ENCODE peak calls at places on chromosome 5, in eight cellular contexts. M is transverse colon, E is endothelial cell of umbilical vein, F is H1, Q is stomach, C is HCT116, S is sigmoid colon, V is suprapubic skin. J is an unnamed sample.

GRCh38 chr5:10030219-10030831 is 219.4 kb downstream of the ATPSCKMT start:
- DNase-seq in M (peak), E (no peak), F (no peak), Q (no peak), C (peak), S (no peak), V (no peak), J (no peak)

GRCh38 chr5:161546463-161547301 is at the start of gene GABRB2:
- DNase-seq in M (peak), E (peak), F (no peak), Q (peak), C (no peak), S (peak), V (no peak), J (peak)

GRCh38 chr5:159459132-159459627 is 128.9 kb upstream of the IL12B start:
- DNase-seq in M (no peak), E (no peak), F (no peak), Q (no peak), C (no peak), S (no peak), V (no peak), J (no peak)

GRCh38 chr5:67465556-67466206 is 269.1 kb upstream of the CD180 start:
- DNase-seq in M (no peak), E (no peak), F (no peak), Q (no peak), C (no peak), S (no peak), V (no peak), J (no peak)

GRCh38 chr5:154997746-154998145 is 15.8 kb upstream of the KIF4B start:
- DNase-seq in M (no peak), E (peak), F (no peak), Q (no peak), C (no peak), S (no peak), V (no peak), J (no peak)

GRCh38 chr5:62137628-62138027 is 168.4 kb upstream of the KIF2A start:
- DNase-seq in M (no peak), E (no peak), F (no peak), Q (no peak), C (no peak), S (no peak), V (no peak), J (no peak)

GRCh38 chr5:154811653-154812465 is 38.5 kb downstream of the FAXDC2 start:
- DNase-seq in M (peak), E (peak), F (peak), Q (peak), C (peak), S (peak), V (no peak), J (peak)

GRCh38 chr5:181120311-181120710 is 10.7 kb downstream of the OR2V1 start:
- DNase-seq in M (no peak), E (no peak), F (no peak), Q (no peak), C (no peak), S (no peak), V (no peak), J (no peak)

GRCh38 chr5:56211298-56211865 is 21.7 kb downstream of the ANKRD55 start:
- DNase-seq in M (no peak), E (peak), F (no peak), Q (no peak), C (peak), S (peak), V (no peak), J (no peak)

GRCh38 chr5:139700711-139701693 is 52.9 kb downstream of the CXXC5 start:
- DNase-seq in M (peak), E (no peak), F (no peak), Q (no peak), C (no peak), S (peak), V (no peak), J (no peak)

GRCh38 chr5:146622391-146622790 is 106.4 kb upstream of the GPR151 start:
- DNase-seq in M (no peak), E (no peak), F (no peak), Q (no peak), C (no peak), S (no peak), V (no peak), J (no peak)

GRCh38 chr5:88836195-88836838 is 46.7 kb downstream of the MEF2C start:
- DNase-seq in M (no peak), E (peak), F (no peak), Q (no peak), C (no peak), S (no peak), V (no peak), J (no peak)

GRCh38 chr5:64682608-64683007 is 7.7 kb upstream of the SHISAL2B start:
- DNase-seq in M (no peak), E (no peak), F (no peak), Q (no peak), C (peak), S (no peak), V (no peak), J (no peak)

GRCh38 chr5:135010502-135011354 is 23.3 kb downstream of the PITX1 start:
- DNase-seq in M (no peak), E (no peak), F (no peak), Q (peak), C (no peak), S (no peak), V (no peak), J (no peak)

GRCh38 chr5:404666-405241 is 38.2 kb upstream of the EXOC3 start:
- DNase-seq in M (no peak), E (no peak), F (no peak), Q (no peak), C (no peak), S (peak), V (peak), J (no peak)

GRCh38 chr5:168430303-168430702 is 56.0 kb upstream of the RARS1 start:
- DNase-seq in M (peak), E (no peak), F (no peak), Q (no peak), C (no peak), S (no peak), V (no peak), J (no peak)

GRCh38 chr5:27462936-27463335 is 424.6 kb upstream of the CDH9 start:
- DNase-seq in M (no peak), E (no peak), F (no peak), Q (no peak), C (no peak), S (no peak), V (no peak), J (no peak)

GRCh38 chr5:96408841-96409458 is 24.1 kb downstream of the PCSK1 start:
- DNase-seq in M (no peak), E (no peak), F (no peak), Q (no peak), C (no peak), S (no peak), V (no peak), J (no peak)

GRCh38 chr5:138898742-138899141 is 23.6 kb upstream of the LRRTM2 start:
- DNase-seq in M (no peak), E (no peak), F (no peak), Q (no peak), C (no peak), S (no peak), V (no peak), J (no peak)

GRCh38 chr5:172760933-172761332 is 10.1 kb downstream of the DUSP1 start:
- DNase-seq in M (no peak), E (no peak), F (no peak), Q (no peak), C (no peak), S (no peak), V (no peak), J (no peak)

GRCh38 chr5:69331528-69332445 is 814 bp downstream of the CCDC125 start:
- DNase-seq in M (peak), E (no peak), F (no peak), Q (peak), C (no peak), S (no peak), V (no peak), J (no peak)

GRCh38 chr5:57171818-57172465 is 1.9 kb upstream of the GPBP1 start:
- DNase-seq in M (peak), E (no peak), F (no peak), Q (peak), C (no peak), S (no peak), V (no peak), J (no peak)

GRCh38 chr5:66520854-66521253 is 75.3 kb upstream of the MAST4 start:
- DNase-seq in M (no peak), E (no peak), F (no peak), Q (no peak), C (no peak), S (no peak), V (no peak), J (no peak)

GRCh38 chr5:13567819-13568218 is 376.7 kb downstream of the DNAH5 start:
- DNase-seq in M (no peak), E (no peak), F (no peak), Q (no peak), C (no peak), S (no peak), V (no peak), J (no peak)

GRCh38 chr5:1063661-1064382 is 48.0 kb downstream of the SLC12A7 start:
- DNase-seq in M (no peak), E (no peak), F (no peak), Q (no peak), C (no peak), S (no peak), V (no peak), J (no peak)

GRCh38 chr5:33794550-33795300 is 97.1 kb downstream of the ADAMTS12 start:
- DNase-seq in M (no peak), E (peak), F (no peak), Q (no peak), C (no peak), S (no peak), V (no peak), J (no peak)

GRCh38 chr5:93577807-93578178 is 3.2 kb downstream of the NR2F1-AS1 start:
- DNase-seq in M (no peak), E (no peak), F (no peak), Q (no peak), C (no peak), S (no peak), V (no peak), J (no peak)

GRCh38 chr5:93580387-93581100 is 475 bp downstream of the NR2F1-AS1 start:
- DNase-seq in M (no peak), E (peak), F (no peak), Q (no peak), C (no peak), S (peak), V (no peak), J (no peak)

GRCh38 chr5:93578179-93578812 is 2.7 kb downstream of the NR2F1-AS1 start:
- DNase-seq in M (no peak), E (no peak), F (no peak), Q (no peak), C (no peak), S (no peak), V (no peak), J (no peak)

GRCh38 chr5:93578813-93579560 is 2.0 kb downstream of the NR2F1-AS1 start:
- DNase-seq in M (no peak), E (peak), F (no peak), Q (no peak), C (no peak), S (peak), V (no peak), J (no peak)

DNA sequence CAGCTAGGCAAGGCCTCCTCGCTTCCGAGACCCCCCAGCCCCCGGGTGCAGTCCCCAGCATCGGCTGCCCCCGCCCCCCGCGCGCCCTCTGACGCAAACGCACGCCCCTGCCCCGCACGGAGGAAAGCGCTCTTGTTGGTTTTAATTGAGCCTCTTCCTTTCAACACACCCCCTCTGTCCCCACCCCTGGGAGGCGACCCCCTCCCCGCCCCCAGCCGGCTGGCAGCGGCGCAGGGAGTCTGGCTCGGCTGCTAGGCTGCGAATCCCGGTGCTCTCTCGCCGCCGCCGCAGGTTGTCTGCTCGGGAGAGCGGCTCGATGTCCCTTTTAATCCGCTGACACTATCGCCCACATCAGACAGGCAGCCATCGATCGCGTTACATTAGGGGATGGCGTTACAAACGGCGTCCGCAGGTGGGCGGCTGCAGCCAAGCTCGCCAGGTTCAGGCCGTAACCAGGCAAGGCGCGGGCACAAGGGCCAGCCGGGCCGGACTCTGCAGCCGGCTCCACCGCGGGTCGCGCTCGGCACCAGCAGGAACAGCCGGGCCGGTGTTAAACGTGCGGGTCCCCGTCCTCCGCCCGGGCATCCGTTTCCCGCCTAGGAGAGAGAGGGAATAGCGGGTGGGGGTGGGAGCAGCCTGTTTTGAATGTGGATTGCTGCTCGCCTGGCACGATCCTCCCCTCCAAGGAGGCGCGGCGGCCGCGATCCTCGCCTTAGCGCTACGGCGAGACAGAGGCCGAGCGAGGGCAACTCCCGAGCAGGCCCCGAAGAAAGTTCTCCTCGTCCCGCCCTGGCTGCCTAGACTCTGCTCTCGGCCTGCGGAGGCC is 1.2 kb downstream of the NR2F1-AS1 start:
- DNase-seq in M (no peak), E (peak), F (no peak), Q (no peak), C (no peak), S (peak), V (no peak), J (no peak)
- TF ChIP-seq POLR2A in M (no peak), E (peak), F (no peak), Q (no peak), C (no peak), S (no peak), V (no peak), J (no peak)

DNA sequence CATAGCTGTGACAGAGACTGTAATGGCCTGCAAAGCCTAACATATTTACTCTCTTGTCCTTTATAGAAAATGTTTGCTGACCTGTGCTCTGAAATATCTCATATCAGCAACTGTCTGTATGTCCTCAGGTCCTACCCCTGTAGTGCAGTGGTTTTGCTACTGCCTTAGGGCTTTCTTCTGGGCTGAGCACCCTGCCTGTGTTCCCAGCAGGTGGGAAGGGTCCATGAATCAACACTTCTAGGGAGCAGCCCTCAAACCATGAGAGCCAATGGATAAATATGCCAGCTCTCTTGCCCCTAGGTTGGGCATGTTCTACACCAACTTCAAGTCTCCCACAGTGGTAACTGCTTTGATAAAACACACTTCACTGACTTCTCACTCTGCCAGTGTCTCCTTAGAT is 41.9 kb upstream of the ARRDC3 start:
- DNase-seq in M (no peak), E (no peak), F (no peak), Q (no peak), C (no peak), S (no peak), V (no peak), J (no peak)
- TF ChIP-seq POLR2AphosphoS5 in M (no peak), E (no peak), F (no peak), Q (no peak), C (no peak), S (no peak), V (no peak), J (no peak)

DNA sequence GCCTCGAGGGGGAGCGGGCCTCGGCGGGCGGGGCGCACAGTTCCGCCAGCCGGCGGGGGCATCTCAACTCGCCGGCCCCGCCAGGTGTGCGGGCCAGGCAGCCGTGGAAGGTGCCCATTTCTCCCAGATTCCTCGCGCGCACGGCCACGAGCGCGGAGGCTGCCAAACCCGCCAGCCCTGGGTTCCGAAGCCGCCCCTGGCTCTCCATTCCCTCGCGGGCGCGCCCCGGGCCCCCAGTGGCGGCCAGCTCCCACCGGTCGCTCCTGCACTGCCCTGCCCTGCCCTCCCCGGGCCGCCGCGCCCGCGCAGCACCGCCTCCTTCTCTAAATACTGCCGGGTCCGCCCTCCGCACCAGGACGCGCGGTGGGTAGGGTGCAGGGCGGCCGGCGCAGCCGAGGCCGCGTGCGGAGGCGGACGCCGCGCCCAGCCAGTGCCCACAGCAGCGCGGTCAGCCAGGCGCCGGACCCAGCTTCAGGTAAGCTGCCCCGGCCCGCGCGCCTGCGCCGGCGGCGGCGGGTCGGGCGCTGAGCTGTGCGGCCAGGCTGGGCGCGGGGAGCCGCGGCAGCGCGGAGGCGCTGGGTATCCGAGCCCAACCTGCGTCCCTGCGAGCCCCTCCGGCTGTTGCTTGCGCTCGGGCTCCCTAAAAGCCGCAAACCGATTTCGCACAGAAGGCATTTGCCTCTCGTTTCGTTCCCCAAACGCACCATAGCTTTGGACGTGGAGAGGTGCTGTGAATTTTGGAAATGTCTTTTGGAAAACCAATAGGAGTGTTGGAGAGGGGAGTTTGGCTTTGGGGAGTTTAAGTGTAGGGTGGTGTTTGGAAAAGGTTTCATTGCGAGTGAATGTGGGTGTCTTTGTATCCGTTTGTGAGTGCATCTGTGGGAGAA is at the start of gene TMEM171:
- DNase-seq in M (peak), E (peak), F (no peak), Q (peak), C (peak), S (no peak), V (no peak), J (no peak)
- TF ChIP-seq POLR2A in M (peak), E (peak), F (no peak), Q (peak), C (peak), S (no peak), V (no peak), J (no peak)

GRCh38 chr5:120239076-120239475 is 225.0 kb upstream of the PRR16 start:
- DNase-seq in M (no peak), E (no peak), F (no peak), Q (no peak), C (no peak), S (no peak), V (no peak), J (no peak)

GRCh38 chr5:120236360-120236759 is 227.7 kb upstream of the PRR16 start:
- DNase-seq in M (no peak), E (no peak), F (no peak), Q (no peak), C (no peak), S (no peak), V (no peak), J (no peak)

GRCh38 chr5:120241400-120241799 is 222.7 kb upstream of the PRR16 start:
- DNase-seq in M (no peak), E (no peak), F (no peak), Q (no peak), C (no peak), S (no peak), V (no peak), J (no peak)

DNA sequence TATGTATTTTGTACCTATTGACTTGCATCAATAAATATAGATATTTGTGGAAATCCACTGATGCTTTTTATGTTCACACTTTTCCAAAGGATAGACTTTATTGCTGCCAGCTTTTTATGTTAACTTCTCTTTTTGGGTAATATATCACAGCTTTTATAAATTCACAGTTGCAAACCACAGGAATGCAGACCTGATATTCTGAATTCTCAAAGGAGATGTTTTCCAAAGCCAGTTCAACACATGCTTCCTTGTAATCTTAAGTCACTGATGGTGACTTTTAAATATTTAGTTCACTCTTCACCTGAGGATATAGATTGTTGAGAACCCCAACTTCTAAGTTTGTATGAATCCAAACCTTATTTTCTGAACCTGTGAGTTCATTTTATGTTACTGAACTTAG is 223.4 kb upstream of the PRR16 start:
- DNase-seq in M (no peak), E (no peak), F (no peak), Q (no peak), C (no peak), S (no peak), V (no peak), J (no peak)
- TF ChIP-seq POLR2AphosphoS5 in M (no peak), E (no peak), F (no peak), Q (no peak), C (no peak), S (no peak), V (no peak), J (no peak)

J was measured in GM12892.